ENCODE peak calls at places on chromosomes 11 and 22, in seven cellular contexts. G is astrocyte of the spinal cord, S is neural progenitor cell, K is PC-9, N is activated B cell treated with CpG ODN at 0.5 μM for 24 hours, I is HepG2, W is fibroblast of villous mesenchyme. O is an unnamed sample.

GRCh38 chr11:111327908-111328624 is 29.7 kb downstream of the POU2AF3 start:
- DNase-seq in G (no peak), K (peak), I (no peak), N (no peak), S (no peak), W (no peak), O (no peak)

GRCh38 chr11:83319346-83319745 is 33.2 kb upstream of the CCDC90B start:
- DNase-seq in K (no peak), W (no peak), S (no peak), N (no peak), G (no peak), I (no peak), O (no peak)

GRCh38 chr11:86938900-86939880 is 16.0 kb downstream of the FZD4 start:
- DNase-seq in S (peak), W (peak), K (peak), I (peak), G (peak), N (no peak), O (no peak)

GRCh38 chr11:8263109-8263768 is 439 bp downstream of the LMO1 start:
- DNase-seq in G (no peak), K (no peak), N (peak), I (no peak), S (peak), W (no peak), O (peak)

GRCh38 chr11:36027731-36028130 is 83.9 kb downstream of the LDLRAD3 start:
- DNase-seq in K (no peak), S (no peak), N (no peak), W (peak), G (no peak), I (no peak), O (no peak)

GRCh38 chr11:12170501-12170900 is 60.1 kb downstream of the MICAL2 start:
- DNase-seq in G (no peak), S (no peak), K (no peak), I (no peak), N (no peak), W (no peak), O (no peak)

GRCh38 chr11:13169709-13170108 is 107.9 kb upstream of the BMAL1 start:
- DNase-seq in N (no peak), I (no peak), G (peak), S (no peak), W (peak), K (peak), O (no peak)

GRCh38 chr11:123209591-123209990 is 14.5 kb upstream of the CLMP start:
- DNase-seq in N (no peak), K (no peak), I (no peak), W (no peak), G (no peak), S (no peak), O (no peak)

GRCh38 chr11:44858796-44859527 is 91.7 kb downstream of the TP53I11 start:
- DNase-seq in N (no peak), S (peak), G (no peak), I (no peak), W (peak), K (no peak), O (no peak)

GRCh38 chr11:69836401-69836800 is 17.2 kb upstream of the FGF3 start:
- DNase-seq in G (no peak), N (no peak), S (no peak), K (no peak), I (no peak), W (no peak), O (no peak)

GRCh38 chr22:37701121-37701786 is 4.4 kb downstream of the TRIOBP start:
- DNase-seq in I (no peak), W (peak), G (no peak), S (no peak), N (no peak), K (no peak), O (no peak)

GRCh38 chr11:24295360-24295759 is 201.5 kb upstream of the LUZP2 start:
- DNase-seq in G (no peak), I (no peak), K (no peak), S (no peak), N (no peak), W (no peak), O (no peak)

GRCh38 chr11:10317281-10317755 is 12.4 kb downstream of the ADM start:
- DNase-seq in I (no peak), S (peak), N (no peak), K (no peak), G (no peak), W (no peak), O (no peak)

GRCh38 chr11:117772360-117772759 is 24.7 kb downstream of the DSCAML1 start:
- DNase-seq in I (no peak), S (no peak), W (no peak), K (no peak), N (no peak), G (no peak), O (no peak)

GRCh38 chr11:32527776-32528175 is 55.9 kb upstream of the EIF3M start:
- DNase-seq in I (no peak), K (no peak), G (no peak), N (no peak), W (no peak), S (no peak), O (no peak)

GRCh38 chr11:103035656-103036434 is 56.1 kb downstream of the DCUN1D5 start:
- DNase-seq in K (peak), W (peak), S (peak), N (no peak), G (peak), I (peak), O (no peak)

DNA sequence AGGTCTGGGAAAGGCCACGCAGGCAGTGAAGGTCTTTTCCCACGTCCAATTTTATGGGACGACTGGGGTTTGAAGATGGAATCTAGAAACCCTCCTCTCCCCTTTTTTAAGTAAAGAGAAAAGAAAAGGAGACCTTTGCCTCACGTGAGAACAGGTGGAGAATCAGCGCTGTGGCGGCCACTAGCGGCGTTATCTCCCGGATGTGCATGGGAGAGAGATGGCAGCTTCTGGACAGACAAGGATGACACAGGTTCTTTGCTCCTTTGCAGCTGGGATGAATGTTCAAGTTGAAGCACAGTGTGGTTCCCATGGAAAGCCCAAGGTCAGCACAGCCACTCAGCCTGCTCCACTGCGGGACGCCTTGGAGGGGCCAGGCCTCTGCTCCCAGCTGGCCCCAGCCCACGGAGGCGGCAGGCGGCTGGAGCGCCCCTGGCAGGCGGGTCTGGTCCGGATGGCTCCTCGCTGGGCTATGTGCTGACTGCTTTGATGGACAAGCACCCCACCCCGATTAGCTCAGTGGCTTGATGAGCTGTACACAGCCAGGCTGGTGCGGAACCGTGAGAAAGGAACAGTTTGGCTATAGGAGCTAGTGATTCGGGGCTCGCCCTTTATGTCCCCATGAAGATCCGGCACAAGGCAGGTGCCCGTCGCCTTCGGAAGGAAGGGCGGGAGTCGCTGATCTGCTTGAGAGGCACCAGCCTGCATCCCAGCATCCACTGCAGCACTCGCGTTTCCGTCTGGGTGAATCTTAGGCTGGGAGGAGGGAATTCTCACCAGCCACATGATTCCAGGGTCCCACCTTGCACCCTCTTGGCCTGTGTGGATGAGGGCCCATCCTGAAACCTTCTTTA is 14.5 kb upstream of the BID start:
- DNase-seq in I (no peak), N (no peak), S (no peak), K (no peak), W (no peak), G (no peak), O (no peak)
- TF ChIP-seq CTCF in I (peak), N (no peak), S (peak), K (no peak), W (no peak), G (peak), O (no peak)

GRCh38 chr11:65891180-65892136 is 985 bp downstream of the CCDC85B start:
- DNase-seq in S (peak), N (no peak), I (peak), W (no peak), K (no peak), G (peak), O (no peak)
- TF ChIP-seq CTCF in S (peak), N (no peak), I (peak), W (peak), K (peak), G (peak), O (no peak)

DNA sequence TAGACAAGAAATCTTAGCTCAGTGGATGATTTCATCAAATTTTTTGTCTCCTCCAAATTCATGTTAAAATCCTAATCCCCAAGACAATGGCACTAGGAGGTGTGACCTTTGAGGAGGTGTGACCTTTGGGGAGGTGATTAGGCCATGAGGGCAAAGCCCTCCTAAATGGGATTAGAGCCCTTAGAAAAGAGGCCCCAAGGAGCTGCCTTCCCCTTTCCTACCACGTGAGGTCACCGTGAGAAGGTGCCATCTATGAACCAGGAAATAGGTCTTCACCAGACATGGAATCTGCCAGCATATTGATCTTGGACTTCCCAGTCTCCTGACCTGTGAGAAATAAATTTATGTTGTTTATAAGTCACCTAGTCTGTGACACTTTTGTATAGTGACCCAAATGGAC is 138.7 kb downstream of the TRIM29 start:
- DNase-seq in N (no peak), K (no peak), S (peak), I (no peak), G (no peak), W (peak), O (no peak)
- TF ChIP-seq CTCF in N (no peak), K (peak), S (peak), I (peak), G (no peak), W (no peak), O (no peak)

GRCh38 chr11:2317354-2318050 is 15.7 kb downstream of the TSPAN32 start:
- DNase-seq in K (no peak), W (no peak), S (no peak), G (no peak), N (no peak), I (no peak), O (no peak)

GRCh38 chr11:2315395-2316168 is 13.8 kb downstream of the TSPAN32 start:
- DNase-seq in K (no peak), G (no peak), I (no peak), N (no peak), W (no peak), S (no peak), O (no peak)

GRCh38 chr11:2316963-2317244 is 15.1 kb downstream of the TSPAN32 start:
- DNase-seq in I (no peak), W (no peak), S (no peak), K (no peak), N (no peak), G (no peak), O (no peak)

GRCh38 chr11:2314525-2315394 is 12.9 kb downstream of the TSPAN32 start:
- DNase-seq in N (no peak), G (peak), K (no peak), W (peak), I (no peak), S (no peak), O (no peak)

GRCh38 chr11:2316169-2316962 is 14.6 kb downstream of the TSPAN32 start:
- DNase-seq in I (no peak), G (no peak), W (no peak), K (no peak), S (no peak), N (no peak), O (no peak)
- TF ChIP-seq CTCF in I (no peak), G (no peak), W (no peak), K (no peak), S (no peak), N (no peak), O (no peak)

O was measured in progenitor cell of endocrine pancreas.